ENCODE peak calls at places on chromosomes 6 and 20, in ten cellular contexts. H, N, Y, T, Q, R, Z, F, S and E are unnamed samples.

GRCh38 chr6:112205521-112206458 is 48.6 kb downstream of the LAMA4 start:
- DNase-seq in H (peak), N (peak), Y (no peak), T (peak), Q (no peak), R (no peak), Z (peak), F (no peak), S (no peak), E (peak)

GRCh38 chr6:111657146-111657545 is 51.5 kb upstream of the TRAF3IP2 start:
- DNase-seq in H (peak), N (peak), Y (no peak), T (peak), Q (no peak), R (no peak), Z (peak), F (no peak), S (no peak), E (peak)

GRCh38 chr20:14543040-14543439 is 205.6 kb upstream of the FLRT3 start:
- DNase-seq in H (no peak), N (no peak), Y (no peak), T (peak), Q (no peak), R (no peak), Z (peak), F (no peak), S (no peak), E (no peak)

GRCh38 chr20:51768759-51769517 is 748 bp upstream of the ATP9A start:
- DNase-seq in H (no peak), N (no peak), Y (no peak), T (no peak), Q (no peak), R (no peak), Z (no peak), F (no peak), S (no peak), E (no peak)

GRCh38 chr20:14142964-14143627 is 147.8 kb downstream of the MACROD2 start:
- DNase-seq in H (peak), N (peak), Y (no peak), T (peak), Q (no peak), R (no peak), Z (peak), F (no peak), S (no peak), E (peak)

GRCh38 chr20:51440589-51440988 is 101.9 kb downstream of the NFATC2 start:
- DNase-seq in H (no peak), N (no peak), Y (no peak), T (no peak), Q (no peak), R (no peak), Z (no peak), F (no peak), S (no peak), E (no peak)

GRCh38 chr20:3313681-3314080 is 74.7 kb upstream of the SLC4A11 start:
- DNase-seq in H (no peak), N (no peak), Y (no peak), T (no peak), Q (no peak), R (no peak), Z (no peak), F (no peak), S (no peak), E (no peak)

GRCh38 chr6:112033824-112034223 is 20.1 kb upstream of the CCN6 start:
- DNase-seq in H (no peak), N (no peak), Y (no peak), T (no peak), Q (no peak), R (no peak), Z (no peak), F (no peak), S (no peak), E (no peak)

GRCh38 chr20:43022568-43022967 is 167.1 kb downstream of the PTPRT start:
- DNase-seq in H (no peak), N (no peak), Y (no peak), T (no peak), Q (no peak), R (no peak), Z (no peak), F (no peak), S (no peak), E (no peak)

GRCh38 chr6:125314019-125314581 is 12.3 kb upstream of the HDDC2 start:
- DNase-seq in H (peak), N (peak), Y (peak), T (peak), Q (no peak), R (peak), Z (peak), F (peak), S (peak), E (peak)

GRCh38 chr6:167094820-167095637 is 27.9 kb upstream of the CCR6 start:
- DNase-seq in H (no peak), N (no peak), Y (no peak), T (no peak), Q (no peak), R (no peak), Z (no peak), F (no peak), S (no peak), E (no peak)
- H3K4me3 ChIP-seq in H (no peak), N (no peak), Y (no peak), T (no peak), Q (no peak), R (no peak), Z (no peak), F (no peak), S (no peak), E (no peak)

DNA sequence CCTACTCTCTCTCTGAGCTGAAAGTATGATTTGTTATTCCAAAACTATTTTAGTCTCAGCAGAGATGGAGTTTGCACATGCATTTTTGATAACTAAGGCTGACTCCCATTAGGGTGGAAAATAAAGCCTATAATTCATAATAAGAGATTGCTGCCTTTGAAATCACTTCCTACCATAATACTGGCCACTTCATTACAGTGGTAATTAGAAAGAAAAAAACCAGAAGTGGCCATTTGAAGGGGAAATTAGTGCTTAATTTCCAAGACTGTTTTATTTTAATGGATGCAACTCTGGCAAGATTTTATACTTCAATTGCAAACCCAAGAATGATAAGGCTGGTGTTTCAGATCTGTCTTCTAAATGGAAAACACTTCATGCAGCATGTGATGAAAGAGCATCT is 43.4 kb downstream of the SLC35B3 start:
- DNase-seq in H (no peak), N (no peak), Y (no peak), T (no peak), Q (no peak), R (no peak), Z (no peak), F (no peak), S (no peak), E (no peak)
- TF ChIP-seq CTCF in H (no peak), N (no peak), Y (no peak), T (no peak), Q (no peak), R (no peak), Z (no peak), F (no peak), S (no peak), E (no peak)

GRCh38 chr6:127516676-127517273 is 2.4 kb downstream of the MTCL3 start:
- DNase-seq in H (peak), N (peak), Y (peak), T (peak), Q (no peak), R (no peak), Z (peak), F (peak), S (no peak), E (no peak)
- H3K4me3 ChIP-seq in H (peak), N (peak), Y (peak), T (peak), Q (peak), R (peak), Z (peak), F (peak), S (peak), E (peak)

DNA sequence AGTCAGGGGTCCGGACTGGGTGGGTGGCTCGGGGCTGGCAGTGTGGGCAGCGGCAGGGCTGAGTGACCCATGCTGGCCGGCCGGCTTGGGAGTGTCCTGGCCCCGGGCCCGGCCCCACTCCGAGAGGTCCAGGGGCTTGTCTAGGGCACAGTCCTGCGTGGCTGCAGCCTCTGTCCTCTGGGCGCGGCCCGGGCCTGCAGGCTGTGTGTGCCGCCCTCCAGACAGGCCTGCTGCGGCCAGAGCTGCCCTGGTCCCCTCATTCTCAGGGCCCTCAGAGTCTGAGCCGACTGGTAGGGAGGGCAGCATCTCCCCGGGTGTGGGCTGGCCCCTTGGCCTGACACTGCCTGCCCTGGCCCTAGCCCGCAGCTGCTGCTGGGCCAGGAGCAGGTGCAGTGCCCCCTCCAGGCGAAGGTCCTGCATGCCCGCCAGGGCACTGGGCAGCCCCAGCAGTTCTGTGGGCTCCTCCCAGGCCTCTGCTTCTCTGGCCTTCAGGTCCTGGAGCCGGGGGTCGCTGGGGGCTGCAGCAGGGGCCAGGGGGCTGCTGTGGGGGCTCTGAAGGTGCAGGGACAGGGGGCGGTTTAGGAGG is 6.9 kb upstream of the CABLES2 start:
- DNase-seq in H (no peak), N (no peak), Y (no peak), T (no peak), Q (no peak), R (no peak), Z (no peak), F (peak), S (no peak), E (no peak)
- TF ChIP-seq CTCF in H (peak), N (peak), Y (peak), T (peak), Q (no peak), R (no peak), Z (no peak), F (peak), S (no peak), E (no peak)

GRCh38 chr6:24883618-24884017 is 52.1 kb downstream of the RIPOR2 start:
- DNase-seq in H (peak), N (peak), Y (peak), T (peak), Q (no peak), R (no peak), Z (peak), F (no peak), S (no peak), E (peak)
- H3K4me3 ChIP-seq in H (no peak), N (no peak), Y (no peak), T (no peak), Q (no peak), R (no peak), Z (no peak), F (no peak), S (no peak), E (no peak)

DNA sequence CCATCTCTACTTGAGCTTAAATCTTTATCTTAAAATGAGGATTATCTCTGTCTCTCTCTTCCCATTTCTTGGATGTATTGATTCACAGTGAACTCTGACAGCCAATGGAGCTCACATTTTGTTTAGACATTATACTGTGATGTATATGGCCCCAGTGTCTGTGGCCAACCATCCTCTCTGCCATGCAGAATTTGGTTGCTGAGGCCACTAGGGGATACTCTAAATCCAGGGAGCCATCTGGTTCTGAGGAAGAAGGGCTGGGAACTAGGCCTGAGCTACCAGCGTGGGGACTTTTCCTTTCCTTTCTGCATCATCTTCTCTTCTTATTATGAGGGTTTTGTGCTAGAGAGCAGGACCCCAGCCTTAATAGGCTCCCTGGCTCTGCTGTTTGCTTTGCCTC is 59.1 kb upstream of the RIPOR2 start:
- DNase-seq in H (no peak), N (no peak), Y (no peak), T (no peak), Q (no peak), R (no peak), Z (no peak), F (no peak), S (no peak), E (peak)
- TF ChIP-seq CTCF in H (no peak), N (no peak), Y (no peak), T (no peak), Q (no peak), R (no peak), Z (peak), F (no peak), S (no peak), E (peak)

DNA sequence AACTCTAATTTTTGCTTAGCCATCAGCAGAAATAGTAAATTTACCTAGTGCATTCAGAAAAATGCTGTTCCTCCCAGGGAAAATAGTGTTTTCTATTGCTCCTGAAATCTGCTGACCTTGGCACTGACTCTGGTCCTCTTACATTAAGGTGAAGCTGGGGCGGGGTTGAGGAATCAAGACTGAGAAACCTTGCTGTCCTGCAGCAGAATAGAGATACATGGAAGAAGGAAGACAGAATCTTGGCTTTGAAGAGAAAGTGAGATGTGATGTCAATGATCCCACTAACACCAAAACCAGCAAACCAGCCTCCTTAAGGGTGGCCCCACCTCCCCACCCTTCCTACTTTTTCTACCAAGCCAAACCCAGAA is 840 bp upstream of the LY86 start:
- DNase-seq in H (no peak), N (no peak), Y (no peak), T (no peak), Q (no peak), R (no peak), Z (no peak), F (no peak), S (no peak), E (no peak)
- H3K4me3 ChIP-seq in H (no peak), N (no peak), Y (no peak), T (no peak), Q (no peak), R (no peak), Z (no peak), F (no peak), S (no peak), E (no peak)

DNA sequence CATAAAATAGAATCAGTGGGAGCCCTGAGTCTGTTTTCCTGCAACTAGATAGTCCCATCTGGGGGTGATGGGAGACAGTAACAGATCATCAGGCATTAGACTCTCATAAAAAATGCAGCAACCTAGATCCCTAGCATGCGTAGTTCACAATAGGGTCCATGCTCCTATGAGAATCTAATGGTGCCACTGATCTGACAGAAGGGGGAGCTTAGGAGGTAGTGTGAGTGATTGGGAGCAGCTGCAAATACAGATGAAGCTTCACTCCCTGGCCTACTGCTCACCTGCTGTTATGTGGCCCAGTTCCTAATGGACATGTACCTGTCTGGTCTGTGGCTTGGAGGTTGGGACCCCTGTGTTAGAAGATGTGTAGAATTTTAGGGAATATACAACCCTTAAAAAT is 904.5 kb upstream of the EPHA7 start:
- DNase-seq in H (no peak), N (no peak), Y (no peak), T (no peak), Q (no peak), R (no peak), Z (no peak), F (peak), S (no peak), E (no peak)
- TF ChIP-seq CTCF in H (no peak), N (peak), Y (no peak), T (no peak), Q (no peak), R (no peak), Z (no peak), F (peak), S (peak), E (no peak)

DNA sequence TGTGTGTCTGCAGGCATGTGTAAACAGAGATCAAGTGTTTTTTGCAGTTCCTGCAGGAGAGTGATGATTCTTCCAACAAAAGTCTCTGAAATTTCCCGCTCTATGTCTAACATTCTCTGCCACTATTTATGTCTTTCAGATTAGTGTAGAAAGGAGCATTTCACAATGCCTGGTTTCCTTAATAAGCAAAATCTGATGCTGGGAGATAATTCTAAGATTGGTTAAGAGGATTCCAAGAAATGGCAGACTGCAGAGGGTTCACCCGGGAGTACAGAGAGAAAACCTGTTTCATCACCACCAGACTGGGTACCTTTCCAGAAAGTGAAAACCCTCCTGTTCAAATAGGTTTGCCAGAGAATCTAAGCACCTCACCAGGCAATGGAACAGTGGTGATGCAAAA is 62.7 kb downstream of the FOXC1 start:
- DNase-seq in H (peak), N (no peak), Y (no peak), T (peak), Q (no peak), R (no peak), Z (no peak), F (no peak), S (no peak), E (peak)
- H3K4me3 ChIP-seq in H (no peak), N (no peak), Y (no peak), T (no peak), Q (no peak), R (no peak), Z (no peak), F (no peak), S (no peak), E (no peak)